ENCODE peak calls at places on chromosomes 11 and 22, in five cellular contexts. T is HCT116, U is stomach, E is transverse colon, R is heart left ventricle. V is an unnamed sample.
A peak's percentile ranks its signal among the peaks of the same experiment; 100 is the strongest.

GRCh38 chr11:111582163-111582562 is 20.1 kb upstream of the SIK2 start:
- DNase-seq in T (no peak), U (no peak), E (no peak), R (no peak), V (no peak)

GRCh38 chr22:23622634-23623033 is 9.5 kb downstream of the DRICH1 start:
- DNase-seq in T (no peak), U (no peak), E (no peak), R (no peak), V (no peak)

GRCh38 chr11:28961726-28962125 is 853.5 kb downstream of the METTL15 start:
- DNase-seq in T (no peak), U (no peak), E (no peak), R (no peak), V (no peak)

GRCh38 chr11:129267716-129268115 is 75.6 kb upstream of the ARHGAP32 start:
- DNase-seq in T (no peak), U (no peak), E (no peak), R (no peak), V (no peak)

GRCh38 chr11:1202154-1202775 is 20.6 kb upstream of the MUC5B start:
- DNase-seq in T (no peak), U (peak; percentile 37), E (peak; percentile 7), R (no peak), V (peak; percentile 2)

GRCh38 chr11:116874251-116874650 is 36.8 kb upstream of the APOA1 start:
- DNase-seq in T (no peak), U (no peak), E (no peak), R (no peak), V (no peak)

GRCh38 chr11:45209904-45210699 is 63.7 kb downstream of the PRDM11 start:
- DNase-seq in T (no peak), U (peak; percentile 45), E (peak; percentile 72), R (peak; percentile 91), V (peak; percentile 98)

GRCh38 chr11:3627291-3627690 is 14.5 kb downstream of the ART5 start:
- DNase-seq in T (no peak), U (no peak), E (no peak), R (no peak), V (no peak)

GRCh38 chr11:122808494-122808893 is 29.8 kb upstream of the CRTAM start:
- DNase-seq in T (no peak), U (no peak), E (peak; percentile 10), R (no peak), V (no peak)

GRCh38 chr22:26426924-26427323 is 2.1 kb upstream of the ASPHD2 start:
- DNase-seq in T (no peak), U (no peak), E (no peak), R (no peak), V (no peak)

GRCh38 chr11:103378931-103379330 is 269.7 kb downstream of the DYNC2H1 start:
- DNase-seq in T (no peak), U (no peak), E (no peak), R (no peak), V (no peak)

GRCh38 chr11:76339217-76339616 is 41.7 kb downstream of the THAP12 start:
- DNase-seq in T (no peak), U (no peak), E (peak; percentile 25), R (no peak), V (peak; percentile 63)

GRCh38 chr11:46736615-46737014 is 17.6 kb downstream of the F2 start:
- DNase-seq in T (no peak), U (no peak), E (no peak), R (no peak), V (no peak)

GRCh38 chr22:36383110-36383581 is 4.6 kb downstream of the MYH9 start:
- DNase-seq in T (no peak), U (peak; percentile 68), E (peak; percentile 83), R (no peak), V (no peak)

GRCh38 chr11:46247664-46248063 is 29.8 kb upstream of the CREB3L1 start:
- DNase-seq in T (peak; percentile 76), U (peak; percentile 75), E (peak; percentile 77), R (no peak), V (no peak)

GRCh38 chr11:24513837-24514594 is 17.2 kb downstream of the LUZP2 start:
- DNase-seq in T (no peak), U (no peak), E (no peak), R (no peak), V (no peak)

GRCh38 chr11:24511518-24511917 is 14.7 kb downstream of the LUZP2 start:
- DNase-seq in T (no peak), U (no peak), E (no peak), R (no peak), V (no peak)

GRCh38 chr11:24509114-24509513 is 12.3 kb downstream of the LUZP2 start:
- DNase-seq in T (no peak), U (no peak), E (no peak), R (no peak), V (no peak)
- TF ChIP-seq CTCF in T (no peak), U (no peak), E (no peak), R (no peak), V (no peak)

GRCh38 chr11:112931686-112932085 is 29.5 kb upstream of the NCAM1 start:
- DNase-seq in T (no peak), U (no peak), E (no peak), R (no peak), V (no peak)
- H3K27ac ChIP-seq in T (no peak overlapping the region), U (no peak overlapping the region), E (no peak overlapping the region), R (no peak overlapping the region), V (no peak overlapping the region)

GRCh38 chr11:119365071-119365591 is 16.4 kb downstream of the USP2 start:
- DNase-seq in T (no peak), U (no peak), E (no peak), R (peak; percentile 25), V (peak; percentile 42)

GRCh38 chr11:119363874-119364590 is 17.5 kb downstream of the USP2 start:
- DNase-seq in T (no peak), U (peak; percentile 70), E (peak; percentile 68), R (peak; percentile 84), V (peak; percentile 53)

GRCh38 chr11:119361961-119362725 is 15.6 kb upstream of the MFRP start:
- DNase-seq in T (no peak), U (no peak), E (no peak), R (peak; percentile 14), V (no peak)

GRCh38 chr11:119362741-119363080 is 16.2 kb upstream of the MFRP start:
- DNase-seq in T (no peak), U (no peak), E (no peak), R (no peak), V (no peak)

GRCh38 chr11:119363081-119363861 is 16.8 kb upstream of the MFRP start:
- DNase-seq in T (no peak), U (no peak), E (no peak), R (peak; percentile 70), V (peak; percentile 32)
- TF ChIP-seq POLR2A in T (no peak), U (no peak), E (no peak), R (no peak), V (no peak)

GRCh38 chr11:60933416-60933815 is 9.2 kb downstream of the TMEM132A start:
- DNase-seq in T (no peak), U (no peak), E (no peak), R (no peak), V (no peak)
- TF ChIP-seq CTCF in T (no peak), U (no peak), E (no peak), R (no peak), V (no peak)

GRCh38 chr11:117907276-117908110 is 21.7 kb downstream of the TMPRSS13 start:
- DNase-seq in T (peak; percentile 94), U (peak; percentile 68), E (peak; percentile 88), R (peak; percentile 91), V (peak; percentile 97)
- H3K27ac ChIP-seq in T (peak overlapping the region; percentile 42), U (no peak overlapping the region), E (no peak overlapping the region), R (no peak overlapping the region), V (peak overlapping the region; percentile 80)

DNA sequence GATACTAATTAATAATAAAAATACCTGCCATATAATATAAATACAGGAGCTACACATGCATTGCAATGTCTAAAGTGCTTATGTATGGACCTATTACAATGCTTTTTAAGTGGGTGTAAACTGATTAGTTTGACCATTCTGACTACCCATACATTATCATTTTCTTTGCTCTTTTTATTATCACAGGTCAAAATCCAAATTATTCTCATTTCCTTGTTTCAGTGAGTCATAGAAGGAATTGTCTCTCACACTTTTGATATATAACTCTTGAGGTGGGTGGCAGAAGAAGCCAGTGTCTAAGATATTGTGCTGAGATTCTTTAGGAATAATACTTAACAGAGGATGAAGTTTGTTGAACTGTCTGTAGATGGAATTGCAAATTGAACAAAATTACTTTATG is 35.6 kb downstream of the GAS2 start:
- DNase-seq in T (no peak), U (no peak), E (no peak), R (no peak), V (no peak)
- TF ChIP-seq POLR2A in T (no peak), U (no peak), E (no peak), R (no peak), V (no peak)

DNA sequence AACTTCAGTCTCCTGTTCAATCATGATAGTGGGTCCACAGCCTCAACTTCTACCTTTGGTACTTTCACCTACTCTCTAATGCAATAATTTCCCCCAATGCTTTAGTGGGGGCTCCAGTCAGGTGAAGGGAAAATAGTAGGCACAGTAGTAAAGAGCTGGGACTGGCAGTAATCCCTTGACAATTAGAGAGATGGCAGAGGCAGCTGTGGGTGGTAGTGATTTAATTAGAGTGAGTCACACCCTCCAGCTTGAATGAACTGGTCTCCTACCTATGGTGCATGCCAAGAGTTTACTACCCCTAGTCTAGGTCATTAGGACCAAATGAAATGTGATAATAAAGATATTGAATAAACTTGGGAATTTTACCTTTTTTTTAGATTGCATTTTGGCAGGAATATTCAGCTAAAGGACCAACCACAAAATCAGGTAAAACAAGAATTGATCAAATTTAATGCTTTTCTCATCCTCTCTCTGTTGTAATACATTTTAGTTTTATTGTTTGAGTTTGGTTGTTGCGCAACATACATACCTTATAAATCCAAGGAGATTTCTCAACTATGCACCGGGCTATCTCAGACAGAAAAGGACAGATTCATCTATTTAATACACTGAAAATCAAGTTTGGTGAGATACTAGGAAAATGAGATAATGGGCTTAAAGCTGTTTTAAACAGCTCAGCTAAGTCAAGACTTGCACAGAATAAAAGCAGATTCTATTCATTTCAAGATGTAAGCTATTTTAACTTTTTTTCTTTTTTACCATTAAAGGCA is 9.0 kb downstream of the PRRG4 start:
- DNase-seq in T (no peak), U (no peak), E (peak; percentile 11), R (no peak), V (no peak)
- TF ChIP-seq CTCF in T (no peak), U (no peak), E (no peak), R (no peak), V (no peak)